ENCODE peak calls at places on chromosomes 16 and 17, in five cellular contexts. O, C, L, B and I are unnamed samples.

GRCh38 chr16:7086842-7087616 is 245.6 kb upstream of the RBFOX1 start:
- DNase-seq in O (no peak), C (peak; percentile 55), L (no peak), B (no peak), I (peak; percentile 25)

GRCh38 chr16:13013043-13013442 is 111.6 kb downstream of the SHISA9 start:
- DNase-seq in O (no peak), C (peak; percentile 11), L (no peak), B (no peak), I (no peak)

GRCh38 chr16:27161398-27161797 is 41.9 kb upstream of the KDM8 start:
- DNase-seq in O (no peak), C (no peak), L (no peak), B (no peak), I (no peak)

GRCh38 chr16:57446530-57447141 is 549 bp downstream of the CIAPIN1 start:
- DNase-seq in O (peak; percentile 35), C (peak; percentile 37), L (no peak), B (peak; percentile 4), I (peak; percentile 39)

GRCh38 chr17:49471089-49471683 is 23.9 kb upstream of the NGFR start:
- DNase-seq in O (no peak), C (peak; percentile 87), L (no peak), B (no peak), I (no peak)

GRCh38 chr17:8222380-8222629 is 11.9 kb upstream of the AURKB start:
- DNase-seq in O (no peak), C (no peak), L (no peak), B (no peak), I (no peak)

GRCh38 chr17:43018008-43018853 is 4.0 kb downstream of the VAT1 start:
- DNase-seq in O (no peak), C (peak; percentile 82), L (no peak), B (no peak), I (no peak)

GRCh38 chr17:70022175-70022574 is 52.9 kb upstream of the KCNJ16 start:
- DNase-seq in O (no peak), C (no peak), L (no peak), B (peak; percentile 11), I (no peak)

GRCh38 chr16:71242601-71243000 is 12.1 kb upstream of the HYDIN start:
- DNase-seq in O (no peak), C (no peak), L (no peak), B (no peak), I (no peak)

GRCh38 chr16:46746821-46747776 is 1.0 kb downstream of the MYLK3 start:
- DNase-seq in O (no peak), C (peak; percentile 26), L (no peak), B (no peak), I (no peak)

GRCh38 chr17:43547659-43548256 is 1.6 kb upstream of the ETV4 start:
- DNase-seq in O (no peak), C (no peak), L (no peak), B (no peak), I (no peak)

GRCh38 chr16:695355-696089 is 5.3 kb upstream of the WDR24 start:
- DNase-seq in O (no peak), C (no peak), L (no peak), B (no peak), I (peak; percentile 63)

GRCh38 chr17:38511126-38512108 is 83.2 kb downstream of the ARHGAP23 start:
- DNase-seq in O (no peak), C (no peak), L (no peak), B (peak; percentile 71), I (no peak)

GRCh38 chr17:36095992-36096391 is 6.0 kb upstream of the CCL3 start:
- DNase-seq in O (no peak), C (no peak), L (no peak), B (no peak), I (no peak)

GRCh38 chr16:29757950-29758466 is 12.2 kb upstream of the C16orf54 start:
- DNase-seq in O (no peak), C (no peak), L (no peak), B (peak; percentile 77), I (no peak)

GRCh38 chr16:2745116-2745890 is 7.1 kb upstream of the SRRM2 start:
- DNase-seq in O (no peak), C (no peak), L (no peak), B (no peak), I (no peak)

GRCh38 chr17:44204453-44204882 is 4.8 kb upstream of the ATXN7L3 start:
- DNase-seq in O (no peak), C (no peak), L (no peak), B (peak; percentile 61), I (no peak)

GRCh38 chr16:8622315-8622656 is 788 bp downstream of the METTL22 start:
- DNase-seq in O (no peak), C (peak; percentile 55), L (no peak), B (no peak), I (peak; percentile 33)

GRCh38 chr16:82195917-82196494 is 26.0 kb upstream of the MPHOSPH6 start:
- DNase-seq in O (no peak), C (no peak), L (no peak), B (no peak), I (no peak)

GRCh38 chr16:35200662-35201061 is 1741.2 kb downstream of the TP53TG3F start:
- DNase-seq in O (no peak), C (no peak), L (no peak), B (no peak), I (no peak)

GRCh38 chr16:4805231-4805630 is 2.8 kb upstream of the ROGDI start:
- DNase-seq in O (no peak), C (no peak), L (no peak), B (no peak), I (no peak)

GRCh38 chr17:48571024-48571818 is 6.9 kb downstream of the HOXB4 start:
- DNase-seq in O (no peak), C (no peak), L (no peak), B (peak; percentile 71), I (no peak)

GRCh38 chr16:86357303-86357702 is 153.0 kb upstream of the FOXF1 start:
- DNase-seq in O (no peak), C (no peak), L (no peak), B (no peak), I (no peak)

GRCh38 chr17:357634-358033 is 5.0 kb upstream of the RPH3AL start:
- DNase-seq in O (no peak), C (no peak), L (no peak), B (no peak), I (no peak)

GRCh38 chr16:64428463-64428862 is 693.4 kb downstream of the CDH11 start:
- DNase-seq in O (no peak), C (peak; percentile 6), L (no peak), B (peak; percentile 81), I (no peak)

GRCh38 chr16:24635900-24636610 is 93.4 kb upstream of the TNRC6A start:
- DNase-seq in O (peak; percentile 84), C (peak; percentile 83), L (no peak), B (peak; percentile 91), I (no peak)

GRCh38 chr17:142876-143784 is 5.8 kb downstream of the SCGB1C2 start:
- DNase-seq in O (no peak), C (no peak), L (no peak), B (no peak), I (no peak)

GRCh38 chr16:27245276-27246231 is 23.0 kb downstream of the NSMCE1 start:
- DNase-seq in O (peak; percentile 65), C (no peak), L (no peak), B (peak; percentile 99), I (peak; percentile 48)

GRCh38 chr16:81630632-81631026 is 148.5 kb upstream of the PLCG2 start:
- DNase-seq in O (no peak), C (no peak), L (no peak), B (no peak), I (no peak)

GRCh38 chr17:35726609-35727460 is 4.6 kb upstream of the RASL10B start:
- DNase-seq in O (no peak), C (no peak), L (no peak), B (peak; percentile 88), I (no peak)

GRCh38 chr17:80855968-80856862 is 135.4 kb upstream of the CHMP6 start:
- DNase-seq in O (peak; percentile 96), C (no peak), L (peak; percentile 77), B (peak; percentile 100), I (peak; percentile 75)

GRCh38 chr17:32527146-32527545 is 40.4 kb downstream of the CDK5R1 start:
- DNase-seq in O (no peak), C (no peak), L (no peak), B (no peak), I (no peak)

GRCh38 chr17:32525116-32525515 is 38.3 kb downstream of the CDK5R1 start:
- DNase-seq in O (no peak), C (no peak), L (no peak), B (peak; percentile 57), I (no peak)

GRCh38 chr17:32523017-32523680 is 36.4 kb downstream of the CDK5R1 start:
- DNase-seq in O (no peak), C (no peak), L (peak; percentile 100), B (no peak), I (no peak)

GRCh38 chr17:32520737-32521399 is 34.1 kb downstream of the CDK5R1 start:
- DNase-seq in O (no peak), C (no peak), L (no peak), B (no peak), I (no peak)

DNA sequence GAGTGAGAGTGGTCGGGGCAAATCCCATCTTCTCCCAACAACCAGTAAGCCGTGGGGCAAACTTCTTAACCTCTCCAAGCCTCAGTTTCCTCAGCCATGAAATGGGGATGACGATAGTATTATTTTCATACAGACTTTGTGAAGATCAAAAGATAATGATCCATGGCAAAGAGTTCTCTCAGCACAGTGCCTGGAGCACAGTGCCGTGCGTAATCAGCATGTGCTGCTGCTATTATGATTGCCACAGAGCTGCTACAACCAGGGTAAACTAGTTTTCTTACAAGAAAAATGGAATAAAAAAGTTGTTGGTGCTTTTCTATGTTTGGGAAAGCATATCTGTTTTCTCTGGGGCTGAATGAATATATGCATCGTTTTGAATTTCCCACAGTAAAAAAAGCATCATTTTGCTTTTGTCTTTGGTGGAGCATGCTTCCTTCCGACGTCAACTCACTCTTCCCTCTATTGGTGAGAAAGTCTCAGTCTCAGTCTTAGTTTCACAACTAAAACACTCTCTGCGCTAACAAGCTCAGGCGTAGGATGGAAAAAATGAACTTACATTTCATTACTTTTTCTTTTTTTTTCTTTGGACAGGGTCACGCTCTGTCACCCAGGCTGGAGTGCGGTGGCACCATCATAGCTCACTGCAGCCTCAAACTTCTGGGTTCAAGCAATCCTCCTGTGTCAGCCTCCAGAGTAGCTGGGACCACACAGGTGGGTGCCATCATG is 37.2 kb downstream of the CDK5R1 start:
- DNase-seq in O (no peak), C (no peak), L (peak; percentile 97), B (no peak), I (no peak)
- TF ChIP-seq RCOR1 in O (no peak), C (no peak), L (no peak), B (no peak), I (no peak)

DNA sequence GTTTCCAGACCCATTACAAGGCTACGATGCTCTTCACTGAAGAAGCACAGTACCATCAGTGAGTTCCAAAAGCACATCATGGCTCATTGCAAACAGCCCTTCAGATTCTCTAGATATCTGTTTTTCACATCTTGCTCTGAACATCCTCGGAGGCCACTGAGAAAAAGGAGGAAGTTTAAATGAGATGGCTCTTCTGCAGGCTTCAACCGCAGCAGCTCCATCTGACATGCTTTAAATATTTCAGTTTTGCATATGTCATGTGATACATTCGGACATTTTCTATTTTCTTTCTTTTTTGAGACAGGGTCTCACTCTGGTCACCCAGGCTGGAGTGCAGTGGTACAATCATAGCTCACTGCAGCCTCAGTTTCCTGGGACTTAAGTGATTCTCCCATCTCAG is 396.8 kb downstream of the NPIPA8 start:
- DNase-seq in O (no peak), C (no peak), L (no peak), B (no peak), I (no peak)
- TF ChIP-seq RCOR1 in O (no peak), C (no peak), L (no peak), B (no peak), I (no peak)

GRCh38 chr17:75191584-75191983 is 8.8 kb upstream of the SUMO2 start:
- DNase-seq in O (no peak), C (no peak), L (no peak), B (peak; percentile 59), I (peak; percentile 16)
- TF ChIP-seq RCOR1 in O (no peak), C (no peak), L (no peak), B (no peak), I (peak; percentile 78)

GRCh38 chr17:77734371-77735050 is 224.0 kb upstream of the TNRC6C start:
- DNase-seq in O (peak; percentile 44), C (peak; percentile 99), L (no peak), B (peak; percentile 16), I (peak; percentile 78)
- TF ChIP-seq RCOR1 in O (no peak), C (peak; percentile 59), L (no peak), B (no peak), I (no peak)